ENCODE peak calls at places on chromosomes 13 and 19, in nine cellular contexts. L is mucosa of descending colon, E is heart right ventricle, B is activated B cell treated with CpG ODN at 0.5 μM for 24 hours, K is AG09319, D is RWPE2, I is neural crest cell, V is brain microvascular endothelial cell, F is A549. G is an unnamed sample.

GRCh38 chr19:4375164-4375619 is 25.2 kb downstream of the SH3GL1 start:
- DNase-seq in L (peak), E (no peak), B (no peak), K (no peak), D (peak), I (no peak), V (no peak), F (peak), G (no peak)

GRCh38 chr19:35056513-35057063 is 15.1 kb downstream of the HPN start:
- DNase-seq in L (peak), E (no peak), B (no peak), K (no peak), D (no peak), I (no peak), V (no peak), F (no peak), G (no peak)

GRCh38 chr13:112248909-112249592 is 127.1 kb upstream of the SPACA7 start:
- DNase-seq in L (no peak), E (no peak), B (no peak), K (no peak), D (no peak), I (no peak), V (no peak), F (no peak), G (no peak)

GRCh38 chr19:35509018-35509652 is 4.3 kb downstream of the DMKN start:
- DNase-seq in L (no peak), E (no peak), B (no peak), K (no peak), D (no peak), I (no peak), V (no peak), F (peak), G (peak)

GRCh38 chr19:19146865-19147264 is 8.6 kb upstream of the TMEM161A start:
- DNase-seq in L (no peak), E (no peak), B (no peak), K (no peak), D (no peak), I (no peak), V (no peak), F (no peak), G (no peak)

GRCh38 chr19:46715620-46716012 is 1.3 kb downstream of the PRKD2 start:
- DNase-seq in L (no peak), E (no peak), B (no peak), K (no peak), D (no peak), I (no peak), V (no peak), F (no peak), G (no peak)

GRCh38 chr13:113928701-113929627 is 44.9 kb downstream of the C13orf46 start:
- DNase-seq in L (no peak), E (peak), B (no peak), K (peak), D (peak), I (no peak), V (no peak), F (no peak), G (peak)

GRCh38 chr13:35856721-35857346 is 274.3 kb downstream of the DCLK1 start:
- DNase-seq in L (no peak), E (no peak), B (no peak), K (no peak), D (no peak), I (no peak), V (no peak), F (no peak), G (no peak)

GRCh38 chr19:54448037-54448773 is 794 bp upstream of the LENG8 start:
- DNase-seq in L (peak), E (no peak), B (peak), K (no peak), D (no peak), I (peak), V (peak), F (peak), G (no peak)

GRCh38 chr13:25923217-25924085 is 128.4 kb downstream of the SHISA2 start:
- DNase-seq in L (no peak), E (no peak), B (no peak), K (no peak), D (no peak), I (no peak), V (no peak), F (no peak), G (no peak)

GRCh38 chr13:44003481-44003880 is 123.8 kb downstream of the LACC1 start:
- DNase-seq in L (no peak), E (no peak), B (no peak), K (no peak), D (no peak), I (no peak), V (no peak), F (no peak), G (no peak)

GRCh38 chr13:36432106-36432544 is at the start of gene CCNA1:
- DNase-seq in L (peak), E (peak), B (peak), K (no peak), D (peak), I (peak), V (no peak), F (peak), G (no peak)

GRCh38 chr19:36572593-36573019 is 486 bp downstream of the ZNF529 start:
- DNase-seq in L (no peak), E (no peak), B (no peak), K (no peak), D (no peak), I (no peak), V (no peak), F (no peak), G (no peak)

GRCh38 chr19:46791944-46792343 is 3.5 kb upstream of the SLC1A5 start:
- DNase-seq in L (no peak), E (no peak), B (no peak), K (no peak), D (no peak), I (no peak), V (no peak), F (no peak), G (no peak)

GRCh38 chr13:35818577-35819165 is 312.5 kb downstream of the DCLK1 start:
- DNase-seq in L (no peak), E (no peak), B (no peak), K (peak), D (no peak), I (no peak), V (no peak), F (peak), G (no peak)

GRCh38 chr19:50702870-50703829 is 16.5 kb downstream of the SHANK1 start:
- DNase-seq in L (no peak), E (no peak), B (no peak), K (no peak), D (no peak), I (no peak), V (no peak), F (no peak), G (no peak)
- TF ChIP-seq CTCF in L (no peak), E (no peak), B (no peak), K (no peak), D (no peak), I (no peak), V (no peak), F (no peak), G (no peak)

GRCh38 chr19:1252818-1253513 is 4.6 kb downstream of the MIDN start:
- DNase-seq in L (peak), E (peak), B (peak), K (peak), D (peak), I (no peak), V (peak), F (peak), G (no peak)
- TF ChIP-seq CTCF in L (no peak), E (no peak), B (no peak), K (peak), D (peak), I (no peak), V (peak), F (no peak), G (no peak)

GRCh38 chr13:51913421-51914136 is 51.8 kb downstream of the CCDC70 start:
- DNase-seq in L (no peak), E (no peak), B (no peak), K (no peak), D (no peak), I (no peak), V (no peak), F (no peak), G (no peak)

GRCh38 chr13:51912511-51913225 is 50.9 kb downstream of the CCDC70 start:
- DNase-seq in L (no peak), E (no peak), B (no peak), K (no peak), D (no peak), I (no peak), V (no peak), F (no peak), G (no peak)

GRCh38 chr13:51910508-51910907 is 48.7 kb downstream of the CCDC70 start:
- DNase-seq in L (no peak), E (no peak), B (no peak), K (no peak), D (no peak), I (no peak), V (no peak), F (no peak), G (no peak)

GRCh38 chr13:51914137-51914493 is 52.3 kb downstream of the CCDC70 start:
- DNase-seq in L (no peak), E (no peak), B (no peak), K (no peak), D (no peak), I (no peak), V (no peak), F (no peak), G (no peak)

DNA sequence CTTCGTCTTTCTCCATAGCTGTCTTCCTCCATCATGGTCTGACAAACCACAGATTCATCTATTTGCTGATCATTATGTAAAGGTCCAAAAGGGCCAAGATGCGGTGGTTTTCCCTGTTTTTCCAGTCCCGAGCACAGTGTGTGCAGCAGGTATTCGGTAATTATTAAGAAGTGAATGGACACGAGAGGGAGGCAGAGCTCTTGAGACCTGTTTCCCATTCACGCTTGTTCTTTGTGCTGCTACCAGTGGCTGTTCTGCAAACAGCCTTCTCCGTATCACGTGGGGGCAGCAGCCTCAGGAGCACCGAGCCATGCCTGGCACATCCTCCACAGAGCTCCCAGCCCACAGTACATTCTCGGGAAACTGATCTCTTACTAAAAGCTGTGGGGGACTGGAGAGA is 50.3 kb downstream of the CCDC70 start:
- DNase-seq in L (no peak), E (no peak), B (no peak), K (no peak), D (no peak), I (no peak), V (no peak), F (no peak), G (no peak)
- TF ChIP-seq CTCF in L (no peak), E (no peak), B (no peak), K (no peak), D (no peak), I (no peak), V (no peak), F (no peak), G (no peak)

GRCh38 chr13:78826312-78826711 is 167.4 kb upstream of the OBI1 start:
- DNase-seq in L (no peak), E (no peak), B (no peak), K (no peak), D (no peak), I (no peak), V (no peak), F (no peak), G (no peak)

GRCh38 chr13:78830508-78830907 is 171.6 kb upstream of the OBI1 start:
- DNase-seq in L (no peak), E (no peak), B (no peak), K (no peak), D (no peak), I (no peak), V (no peak), F (no peak), G (no peak)

GRCh38 chr13:78826936-78827335 is 168.0 kb upstream of the OBI1 start:
- DNase-seq in L (no peak), E (no peak), B (no peak), K (no peak), D (no peak), I (no peak), V (no peak), F (no peak), G (no peak)

GRCh38 chr13:78827471-78827870 is 168.5 kb upstream of the OBI1 start:
- DNase-seq in L (no peak), E (no peak), B (no peak), K (no peak), D (no peak), I (no peak), V (no peak), F (peak), G (no peak)

DNA sequence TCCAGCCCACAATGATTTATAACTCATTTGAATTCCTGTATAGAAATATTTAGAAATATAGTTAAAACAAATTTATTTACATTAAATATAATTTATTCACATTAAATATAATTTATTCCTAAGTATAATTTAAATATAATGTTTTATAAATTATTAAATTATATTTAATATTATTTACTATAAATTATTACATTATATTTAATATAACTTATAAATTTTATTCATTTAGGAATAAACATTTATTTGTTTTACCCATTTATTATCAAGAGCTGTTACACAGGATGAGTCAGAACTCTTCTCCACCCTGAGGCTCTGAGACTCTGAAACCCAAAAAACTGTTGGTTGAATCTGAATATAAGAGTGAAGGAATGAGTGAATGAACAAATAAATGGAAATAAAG is 170.9 kb upstream of the OBI1 start:
- DNase-seq in L (no peak), E (no peak), B (no peak), K (no peak), D (no peak), I (no peak), V (no peak), F (no peak), G (no peak)
- TF ChIP-seq CTCF in L (no peak), E (no peak), B (no peak), K (no peak), D (no peak), I (no peak), V (no peak), F (no peak), G (no peak)